ENCODE peak calls at places on chromosomes 12 and 14, in seven cellular contexts. K, X, U, Z, B, T and Y are unnamed samples.

GRCh38 chr12:120286768-120287490 is 4.8 kb downstream of the RNU4-2 start:
- DNase-seq in K (no peak), X (no peak), U (no peak), Z (no peak), B (no peak), T (no peak), Y (no peak)

GRCh38 chr12:94435511-94435927 is 24.1 kb downstream of the CEP83 start:
- DNase-seq in K (no peak), X (no peak), U (no peak), Z (peak; percentile 14), B (no peak), T (no peak), Y (peak; percentile 18)

GRCh38 chr12:102483466-102483865 is 3.1 kb upstream of the IGF1 start:
- DNase-seq in K (no peak), X (no peak), U (no peak), Z (no peak), B (no peak), T (no peak), Y (no peak)

GRCh38 chr14:72708708-72709475 is 185.0 kb downstream of the DPF3 start:
- DNase-seq in K (no peak), X (no peak), U (no peak), Z (no peak), B (no peak), T (no peak), Y (no peak)

GRCh38 chr14:20697273-20698017 is 8.9 kb downstream of the ANG start:
- DNase-seq in K (peak; percentile 74), X (peak; percentile 86), U (no peak), Z (peak; percentile 78), B (peak; percentile 78), T (peak; percentile 59), Y (peak; percentile 85)

GRCh38 chr12:46839232-46839631 is 13.4 kb upstream of the SLC38A4 start:
- DNase-seq in K (no peak), X (no peak), U (no peak), Z (no peak), B (no peak), T (no peak), Y (no peak)

GRCh38 chr14:68937790-68938514 is 41.1 kb downstream of the ACTN1 start:
- DNase-seq in K (no peak), X (no peak), U (no peak), Z (no peak), B (no peak), T (peak; percentile 59), Y (no peak)

GRCh38 chr12:122004633-122005071 is 17.0 kb upstream of the BCL7A start:
- DNase-seq in K (no peak), X (no peak), U (no peak), Z (peak; percentile 44), B (no peak), T (no peak), Y (no peak)

GRCh38 chr14:83007641-83008237 is 1474.1 kb upstream of the SEL1L start:
- DNase-seq in K (no peak), X (no peak), U (no peak), Z (no peak), B (no peak), T (no peak), Y (no peak)

GRCh38 chr12:46801293-46801692 is 24.5 kb downstream of the SLC38A4 start:
- DNase-seq in K (no peak), X (no peak), U (no peak), Z (no peak), B (no peak), T (no peak), Y (no peak)

GRCh38 chr12:66573605-66574004 is 105.3 kb downstream of the GRIP1 start:
- DNase-seq in K (no peak), X (no peak), U (no peak), Z (no peak), B (no peak), T (no peak), Y (no peak)

GRCh38 chr12:124764451-124764850 is 99.2 kb downstream of the SCARB1 start:
- DNase-seq in K (peak; percentile 29), X (peak; percentile 92), U (no peak), Z (peak; percentile 88), B (peak; percentile 81), T (peak; percentile 84), Y (peak; percentile 91)

GRCh38 chr14:101562659-101563351 is 1.5 kb downstream of the DIO3 start:
- DNase-seq in K (no peak), X (no peak), U (no peak), Z (no peak), B (no peak), T (no peak), Y (no peak)

GRCh38 chr12:28987538-28988383 is 161.3 kb upstream of the FAR2 start:
- DNase-seq in K (no peak), X (no peak), U (no peak), Z (no peak), B (no peak), T (no peak), Y (peak; percentile 31)

GRCh38 chr12:2053675-2054070 is 886 bp downstream of the CACNA1C start:
- DNase-seq in K (no peak), X (no peak), U (no peak), Z (peak; percentile 49), B (no peak), T (no peak), Y (no peak)

GRCh38 chr12:128747441-128747840 is 76.3 kb downstream of the SLC15A4 start:
- DNase-seq in K (no peak), X (no peak), U (no peak), Z (no peak), B (no peak), T (no peak), Y (no peak)

GRCh38 chr12:121712462-121713256 is at the start of gene TMEM120B:
- DNase-seq in K (peak; percentile 87), X (peak; percentile 95), U (no peak), Z (peak; percentile 63), B (peak; percentile 62), T (peak; percentile 82), Y (peak; percentile 72)

GRCh38 chr12:122078141-122079037 is at the start of gene MLXIP:
- DNase-seq in K (peak; percentile 91), X (peak; percentile 98), U (peak; percentile 57), Z (peak; percentile 91), B (peak; percentile 86), T (peak; percentile 96), Y (peak; percentile 93)

GRCh38 chr14:101192661-101193000 is 289.1 kb upstream of the RTL1 start:
- DNase-seq in K (no peak), X (peak; percentile 68), U (no peak), Z (no peak), B (no peak), T (no peak), Y (no peak)

GRCh38 chr14:71682337-71682736 is 249.9 kb upstream of the RGS6 start:
- DNase-seq in K (no peak), X (no peak), U (no peak), Z (no peak), B (no peak), T (no peak), Y (no peak)

GRCh38 chr12:124388038-124388676 is 93.3 kb downstream of the RFLNA start:
- DNase-seq in K (no peak), X (no peak), U (no peak), Z (no peak), B (no peak), T (no peak), Y (no peak)

GRCh38 chr12:13275366-13275765 is 78.8 kb downstream of the EMP1 start:
- DNase-seq in K (no peak), X (no peak), U (no peak), Z (no peak), B (no peak), T (no peak), Y (no peak)

GRCh38 chr12:109393437-109394345 is 46.0 kb downstream of the MYO1H start:
- DNase-seq in K (peak; percentile 37), X (no peak), U (peak; percentile 63), Z (peak; percentile 73), B (peak; percentile 45), T (peak; percentile 65), Y (peak; percentile 76)

GRCh38 chr12:114982760-114983159 is 298.8 kb upstream of the TBX3 start:
- DNase-seq in K (no peak), X (no peak), U (no peak), Z (no peak), B (no peak), T (no peak), Y (peak; percentile 20)

GRCh38 chr12:16198884-16199283 is 78.6 kb downstream of the SLC15A5 start:
- DNase-seq in K (no peak), X (no peak), U (no peak), Z (no peak), B (no peak), T (no peak), Y (no peak)

GRCh38 chr12:269216-269615 is 6.6 kb upstream of the SLC6A13 start:
- DNase-seq in K (no peak), X (no peak), U (peak; percentile 17), Z (no peak), B (peak; percentile 16), T (peak; percentile 47), Y (no peak)

GRCh38 chr14:74140374-74140850 is 55.7 kb downstream of the LIN52 start:
- DNase-seq in K (no peak), X (peak; percentile 90), U (peak; percentile 59), Z (peak; percentile 30), B (no peak), T (peak; percentile 72), Y (peak; percentile 13)

GRCh38 chr12:12792421-12792820 is 7.0 kb downstream of the APOLD1 start:
- DNase-seq in K (no peak), X (no peak), U (no peak), Z (no peak), B (no peak), T (no peak), Y (no peak)

GRCh38 chr12:12327802-12328201 is 22.2 kb downstream of the MANSC1 start:
- DNase-seq in K (no peak), X (no peak), U (peak; percentile 80), Z (peak; percentile 85), B (peak; percentile 36), T (peak; percentile 75), Y (peak; percentile 81)

GRCh38 chr14:104149617-104150141 is 11.3 kb downstream of the KIF26A start:
- DNase-seq in K (peak; percentile 30), X (no peak), U (no peak), Z (no peak), B (no peak), T (peak; percentile 51), Y (no peak)

GRCh38 chr12:123843912-123844748 is 82.0 kb downstream of the DNAH10 start:
- DNase-seq in K (no peak), X (no peak), U (no peak), Z (no peak), B (no peak), T (no peak), Y (no peak)

GRCh38 chr12:1367731-1368285 is 226.6 kb downstream of the FBXL14 start:
- DNase-seq in K (no peak), X (no peak), U (no peak), Z (no peak), B (no peak), T (no peak), Y (no peak)

GRCh38 chr14:59969319-59969718 is 49.4 kb downstream of the LRRC9 start:
- DNase-seq in K (no peak), X (no peak), U (no peak), Z (no peak), B (peak; percentile 5), T (peak; percentile 48), Y (peak; percentile 8)

GRCh38 chr12:106070147-106070546 is 68.6 kb downstream of the NUAK1 start:
- DNase-seq in K (no peak), X (no peak), U (peak; percentile 79), Z (no peak), B (no peak), T (no peak), Y (no peak)

GRCh38 chr12:100229876-100230275 is 29.3 kb downstream of the ACTR6 start:
- DNase-seq in K (no peak), X (no peak), U (no peak), Z (no peak), B (no peak), T (no peak), Y (no peak)